ENCODE peak calls at places on chromosomes 16 and 17, in five cellular contexts. N, H, Z, M and Y are unnamed samples.
A peak's percentile ranks its signal among the peaks of the same experiment; 100 is the strongest.

GRCh38 chr16:2295056-2295798 is 27.3 kb upstream of the RNPS1 start:
- DNase-seq in N (no peak), H (no peak), Z (no peak), M (no peak), Y (no peak)

GRCh38 chr16:49811630-49812334 is 44.1 kb downstream of the ZNF423 start:
- DNase-seq in N (no peak), H (no peak), Z (no peak), M (no peak), Y (no peak)

GRCh38 chr16:13436641-13437423 is 483.1 kb upstream of the ERCC4 start:
- DNase-seq in N (no peak), H (no peak), Z (peak; percentile 64), M (no peak), Y (no peak)

GRCh38 chr17:40510328-40510648 is 8.9 kb upstream of the TNS4 start:
- DNase-seq in N (no peak), H (no peak), Z (peak; percentile 99), M (no peak), Y (no peak)

GRCh38 chr17:65155622-65156021 is 18.5 kb downstream of the RGS9 start:
- DNase-seq in N (no peak), H (no peak), Z (no peak), M (no peak), Y (no peak)

GRCh38 chr16:87822571-87822970 is 46.7 kb downstream of the SLC7A5 start:
- DNase-seq in N (no peak), H (no peak), Z (no peak), M (no peak), Y (no peak)

GRCh38 chr17:39239640-39240314 is 14.0 kb upstream of the STAC2 start:
- DNase-seq in N (no peak), H (peak; percentile 45), Z (peak; percentile 29), M (peak; percentile 58), Y (peak; percentile 47)

GRCh38 chr16:1078579-1079021 is 6.1 kb downstream of the SSTR5 start:
- DNase-seq in N (peak; percentile 15), H (no peak), Z (peak; percentile 77), M (no peak), Y (no peak)

GRCh38 chr17:15036238-15036637 is 228.9 kb downstream of the PMP22 start:
- DNase-seq in N (no peak), H (no peak), Z (no peak), M (no peak), Y (no peak)

GRCh38 chr17:29760771-29761682 is 138.3 kb upstream of the CORO6 start:
- DNase-seq in N (no peak), H (peak; percentile 94), Z (peak; percentile 82), M (peak; percentile 87), Y (peak; percentile 89)

GRCh38 chr17:7405413-7405881 is 1.6 kb upstream of the TMEM256 start:
- DNase-seq in N (no peak), H (no peak), Z (no peak), M (no peak), Y (no peak)

GRCh38 chr16:66271074-66272060 is 95.1 kb upstream of the CDH5 start:
- DNase-seq in N (no peak), H (no peak), Z (peak; percentile 66), M (no peak), Y (no peak)

GRCh38 chr17:37699285-37699973 is 45.4 kb downstream of the HNF1B start:
- DNase-seq in N (no peak), H (no peak), Z (no peak), M (no peak), Y (no peak)

GRCh38 chr17:5237541-5238016 is 2.9 kb upstream of the SCIMP start:
- DNase-seq in N (peak; percentile 6), H (peak; percentile 48), Z (peak; percentile 40), M (no peak), Y (no peak)

GRCh38 chr17:16924701-16925440 is 47.0 kb downstream of the TNFRSF13B start:
- DNase-seq in N (no peak), H (no peak), Z (no peak), M (no peak), Y (no peak)

GRCh38 chr17:17628388-17629008 is 37.0 kb upstream of the PEMT start:
- DNase-seq in N (no peak), H (no peak), Z (no peak), M (no peak), Y (peak; percentile 19)

GRCh38 chr16:75287708-75288107 is 36.3 kb upstream of the BCAR1 start:
- DNase-seq in N (no peak), H (no peak), Z (no peak), M (no peak), Y (no peak)

GRCh38 chr17:63988741-63989621 is 9.2 kb upstream of the PRR29 start:
- DNase-seq in N (no peak), H (no peak), Z (no peak), M (no peak), Y (no peak)

GRCh38 chr17:81577278-81578000 is 25.3 kb upstream of the FAAP100 start:
- DNase-seq in N (no peak), H (no peak), Z (no peak), M (no peak), Y (no peak)

GRCh38 chr17:16352838-16353701 is at the start of gene CENPV:
- DNase-seq in N (no peak), H (peak; percentile 47), Z (peak; percentile 37), M (peak; percentile 56), Y (peak; percentile 55)

GRCh38 chr16:23494188-23494587 is 16.1 kb downstream of the GGA2 start:
- DNase-seq in N (no peak), H (no peak), Z (no peak), M (no peak), Y (no peak)

GRCh38 chr17:82217530-82218204 is 5.0 kb upstream of the CCDC57 start:
- DNase-seq in N (peak; percentile 66), H (peak; percentile 72), Z (peak; percentile 55), M (no peak), Y (no peak)

GRCh38 chr17:40095944-40096791 is 4.2 kb downstream of the NR1D1 start:
- DNase-seq in N (no peak), H (peak; percentile 66), Z (no peak), M (peak; percentile 75), Y (peak; percentile 66)

GRCh38 chr17:70661342-70662222 is 492.2 kb downstream of the KCNJ2 start:
- DNase-seq in N (peak; percentile 6), H (no peak), Z (no peak), M (no peak), Y (no peak)

GRCh38 chr16:50742521-50743150 is 750 bp downstream of the CYLD start:
- DNase-seq in N (no peak), H (peak; percentile 41), Z (peak; percentile 30), M (peak; percentile 48), Y (peak; percentile 30)

GRCh38 chr17:17403899-17404576 is 72.8 kb upstream of the MED9 start:
- DNase-seq in N (no peak), H (peak; percentile 13), Z (no peak), M (peak; percentile 27), Y (peak; percentile 16)

GRCh38 chr16:53320992-53321391 is 113.3 kb upstream of the RBL2 start:
- DNase-seq in N (no peak), H (no peak), Z (no peak), M (no peak), Y (no peak)